ENCODE peak calls at places on chromosome 17, in ten cellular contexts. One of them, this sample, is unnamed.

GRCh38 chr17:58786586-58787295 is 31.1 kb downstream of the PPM1E start:
- DNase-seq in PC-9: peak; percentile 54
- DNase-seq in IMR-90: peak; percentile 87
- DNase-seq in astrocyte: peak; percentile 87
- DNase-seq in GM12878: no peak
- DNase-seq in PC-3: peak; percentile 56
- DNase-seq in mammary epithelial cell: peak; percentile 34
- DNase-seq in SK-N-SH: peak; percentile 21
- DNase-seq in DND-41: no peak
- DNase-seq in K562: peak; percentile 35
- DNase-seq in this sample: no peak

GRCh38 chr17:56754523-56755208 is 79.1 kb downstream of the C17orf67 start:
- DNase-seq in SK-N-SH: peak; percentile 60
- DNase-seq in mammary epithelial cell: no peak
- DNase-seq in K562: no peak
- DNase-seq in IMR-90: peak; percentile 56
- DNase-seq in PC-3: peak; percentile 40
- DNase-seq in GM12878: no peak
- DNase-seq in PC-9: no peak
- DNase-seq in astrocyte: no peak
- DNase-seq in DND-41: peak; percentile 31
- DNase-seq in this sample: peak; percentile 12

GRCh38 chr17:55641559-55642160 is 81.0 kb downstream of the TMEM100 start:
- DNase-seq in GM12878: no peak
- DNase-seq in K562: peak; percentile 70
- DNase-seq in PC-3: peak; percentile 74
- DNase-seq in mammary epithelial cell: peak; percentile 31
- DNase-seq in IMR-90: peak; percentile 63
- DNase-seq in DND-41: peak; percentile 49
- DNase-seq in astrocyte: peak; percentile 23
- DNase-seq in PC-9: no peak
- DNase-seq in SK-N-SH: peak; percentile 49
- DNase-seq in this sample: peak; percentile 45

GRCh38 chr17:32696426-32696825 is 180.5 kb downstream of the MYO1D start:
- DNase-seq in mammary epithelial cell: no peak
- DNase-seq in K562: no peak
- DNase-seq in PC-9: no peak
- DNase-seq in SK-N-SH: no peak
- DNase-seq in GM12878: no peak
- DNase-seq in astrocyte: no peak
- DNase-seq in IMR-90: no peak
- DNase-seq in DND-41: no peak
- DNase-seq in PC-3: peak; percentile 2
- DNase-seq in this sample: no peak

GRCh38 chr17:40317345-40317873 is 8.4 kb downstream of the RARA start:
- DNase-seq in IMR-90: peak; percentile 70
- DNase-seq in GM12878: no peak
- DNase-seq in SK-N-SH: peak; percentile 68
- DNase-seq in astrocyte: peak; percentile 49
- DNase-seq in mammary epithelial cell: peak; percentile 67
- DNase-seq in K562: peak; percentile 80
- DNase-seq in PC-3: peak; percentile 61
- DNase-seq in DND-41: peak; percentile 65
- DNase-seq in PC-9: peak; percentile 65
- DNase-seq in this sample: peak; percentile 63

GRCh38 chr17:1736348-1737281 is 6.1 kb upstream of the SERPINF2 start:
- DNase-seq in K562: peak; percentile 89
- DNase-seq in mammary epithelial cell: peak; percentile 71
- DNase-seq in IMR-90: peak; percentile 83
- DNase-seq in PC-9: no peak
- DNase-seq in SK-N-SH: peak; percentile 43
- DNase-seq in astrocyte: no peak
- DNase-seq in PC-3: no peak
- DNase-seq in DND-41: no peak
- DNase-seq in GM12878: no peak
- DNase-seq in this sample: no peak

GRCh38 chr17:63932008-63932561 is at the start of gene CD79B:
- DNase-seq in PC-3: no peak
- DNase-seq in K562: no peak
- DNase-seq in PC-9: no peak
- DNase-seq in astrocyte: no peak
- DNase-seq in SK-N-SH: peak; percentile 28
- DNase-seq in DND-41: peak; percentile 70
- DNase-seq in IMR-90: no peak
- DNase-seq in mammary epithelial cell: no peak
- DNase-seq in GM12878: no peak
- DNase-seq in this sample: peak; percentile 29

GRCh38 chr17:59727817-59728533 is 20.5 kb downstream of the VMP1 start:
- DNase-seq in mammary epithelial cell: no peak
- DNase-seq in SK-N-SH: no peak
- DNase-seq in PC-3: no peak
- DNase-seq in PC-9: no peak
- DNase-seq in IMR-90: no peak
- DNase-seq in astrocyte: no peak
- DNase-seq in GM12878: no peak
- DNase-seq in DND-41: no peak
- DNase-seq in K562: no peak
- DNase-seq in this sample: no peak

GRCh38 chr17:17568772-17569195 is 22.7 kb downstream of the PEMT start:
- DNase-seq in PC-3: peak; percentile 85
- DNase-seq in IMR-90: peak; percentile 36
- DNase-seq in astrocyte: no peak
- DNase-seq in SK-N-SH: peak; percentile 85
- DNase-seq in mammary epithelial cell: peak; percentile 28
- DNase-seq in DND-41: peak; percentile 68
- DNase-seq in PC-9: peak; percentile 49
- DNase-seq in GM12878: no peak
- DNase-seq in K562: peak; percentile 70
- DNase-seq in this sample: peak; percentile 27

GRCh38 chr17:80899402-80900268 is 92.0 kb upstream of the CHMP6 start:
- DNase-seq in GM12878: no peak
- DNase-seq in PC-3: peak; percentile 60
- DNase-seq in PC-9: no peak
- DNase-seq in K562: peak; percentile 74
- DNase-seq in IMR-90: peak; percentile 16
- DNase-seq in SK-N-SH: peak; percentile 87
- DNase-seq in mammary epithelial cell: peak; percentile 12
- DNase-seq in astrocyte: no peak
- DNase-seq in DND-41: peak; percentile 47
- DNase-seq in this sample: no peak

GRCh38 chr17:45263477-45263860 is 1.6 kb upstream of the SPATA32 start:
- DNase-seq in SK-N-SH: no peak
- DNase-seq in mammary epithelial cell: no peak
- DNase-seq in astrocyte: no peak
- DNase-seq in GM12878: no peak
- DNase-seq in IMR-90: no peak
- DNase-seq in PC-3: no peak
- DNase-seq in K562: no peak
- DNase-seq in PC-9: no peak
- DNase-seq in DND-41: no peak
- DNase-seq in this sample: no peak

GRCh38 chr17:45264430-45264829 is 2.5 kb upstream of the SPATA32 start:
- DNase-seq in astrocyte: no peak
- DNase-seq in SK-N-SH: no peak
- DNase-seq in IMR-90: no peak
- DNase-seq in DND-41: no peak
- DNase-seq in GM12878: no peak
- DNase-seq in PC-3: no peak
- DNase-seq in PC-9: no peak
- DNase-seq in mammary epithelial cell: no peak
- DNase-seq in K562: no peak
- DNase-seq in this sample: no peak

GRCh38 chr17:45264988-45265387 is 3.1 kb upstream of the SPATA32 start:
- DNase-seq in PC-9: no peak
- DNase-seq in astrocyte: no peak
- DNase-seq in IMR-90: no peak
- DNase-seq in DND-41: no peak
- DNase-seq in PC-3: no peak
- DNase-seq in K562: no peak
- DNase-seq in GM12878: no peak
- DNase-seq in mammary epithelial cell: no peak
- DNase-seq in SK-N-SH: no peak
- DNase-seq in this sample: no peak

GRCh38 chr17:45261577-45262515 is at the start of gene SPATA32:
- DNase-seq in K562: no peak
- DNase-seq in PC-3: peak; percentile 62
- DNase-seq in IMR-90: peak; percentile 29
- DNase-seq in GM12878: no peak
- DNase-seq in SK-N-SH: peak; percentile 71
- DNase-seq in astrocyte: no peak
- DNase-seq in mammary epithelial cell: no peak
- DNase-seq in PC-9: no peak
- DNase-seq in DND-41: peak; percentile 67
- DNase-seq in this sample: no peak

DNA sequence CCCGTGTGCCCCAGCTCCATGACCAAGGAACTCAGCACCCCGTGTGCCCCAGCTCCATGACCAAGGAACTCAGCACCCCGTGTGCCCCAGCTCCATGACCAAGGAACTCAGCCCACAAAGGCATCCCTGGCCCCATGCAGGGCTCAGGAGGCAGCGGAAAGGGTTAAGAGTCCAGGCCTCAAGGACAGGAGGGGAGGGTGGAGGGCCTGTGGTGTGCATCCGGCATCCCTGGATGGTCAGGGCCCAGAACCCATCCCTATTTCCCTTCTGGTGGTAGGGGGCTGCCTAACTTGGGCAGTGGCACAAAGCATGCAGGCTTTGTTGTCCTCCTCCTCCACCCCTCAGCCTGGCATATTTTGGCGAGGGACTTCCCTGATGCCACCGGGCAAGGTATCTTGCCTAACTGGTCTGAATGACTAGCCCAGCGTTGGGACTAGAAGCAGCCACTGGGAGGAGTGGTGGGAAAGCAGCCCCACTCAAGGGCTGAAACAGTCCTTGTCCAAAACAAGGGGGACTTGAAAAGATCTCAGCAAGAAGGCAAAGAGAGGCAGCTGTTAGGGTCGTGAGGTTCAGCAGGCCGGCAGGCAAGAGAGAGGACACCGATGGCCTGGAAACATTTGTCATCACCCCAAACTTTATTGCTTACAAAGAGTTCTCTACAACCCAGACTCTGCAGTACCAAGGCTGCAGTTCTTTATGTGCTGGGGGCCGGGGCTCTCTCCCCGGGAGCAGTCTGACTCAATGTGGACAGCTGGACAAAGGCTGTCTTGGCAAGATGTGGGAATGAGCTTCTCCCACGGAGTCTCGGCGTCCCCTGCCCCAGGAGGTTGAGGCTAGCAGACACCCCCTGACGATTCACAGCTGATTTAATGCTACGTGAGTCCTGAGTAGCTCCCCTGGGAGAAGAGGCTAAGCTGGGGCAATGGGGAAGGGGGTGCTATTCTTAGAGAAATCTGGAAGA is 902 bp upstream of the SPATA32 start:
- DNase-seq in astrocyte: peak; percentile 41
- DNase-seq in DND-41: no peak
- DNase-seq in K562: no peak
- DNase-seq in PC-9: peak; percentile 44
- DNase-seq in GM12878: no peak
- DNase-seq in IMR-90: peak; percentile 73
- DNase-seq in SK-N-SH: no peak
- DNase-seq in PC-3: peak; percentile 75
- DNase-seq in mammary epithelial cell: no peak
- DNase-seq in this sample: no peak
- H3K4me3 ChIP-seq in astrocyte: peak overlapping the region; percentile 29
- H3K4me3 ChIP-seq in DND-41: peak overlapping the region; percentile 39
- H3K4me3 ChIP-seq in K562: no peak overlapping the region
- H3K4me3 ChIP-seq in PC-9: no peak overlapping the region
- H3K4me3 ChIP-seq in GM12878: peak overlapping the region; percentile 75
- H3K4me3 ChIP-seq in IMR-90: no peak overlapping the region
- H3K4me3 ChIP-seq in SK-N-SH: no peak overlapping the region
- H3K4me3 ChIP-seq in PC-3: peak overlapping the region; percentile 59
- H3K4me3 ChIP-seq in mammary epithelial cell: no peak overlapping the region
- H3K4me3 ChIP-seq in this sample: no peak overlapping the region

DNA sequence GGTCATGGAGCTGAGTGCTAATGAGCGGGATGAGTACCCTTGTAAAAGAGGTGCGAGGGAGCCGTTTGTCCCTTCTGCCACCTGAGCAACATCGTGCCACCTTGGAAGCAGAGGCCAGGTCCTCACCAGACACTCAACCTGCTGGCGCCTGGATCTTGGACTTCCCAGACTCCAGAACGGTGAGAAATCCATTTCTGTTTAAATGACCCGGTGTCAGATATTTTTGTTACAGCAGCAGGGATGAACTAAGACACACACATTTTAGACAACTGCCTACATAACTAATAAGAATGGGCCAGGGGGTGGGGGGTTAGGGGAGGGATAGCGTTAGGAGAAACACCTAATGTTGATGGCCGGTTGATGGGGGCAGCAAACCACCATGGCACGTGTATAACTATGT is 60.4 kb upstream of the DNAH17 start:
- DNase-seq in mammary epithelial cell: no peak
- DNase-seq in SK-N-SH: no peak
- DNase-seq in PC-9: no peak
- DNase-seq in PC-3: no peak
- DNase-seq in IMR-90: no peak
- DNase-seq in K562: no peak
- DNase-seq in DND-41: no peak
- DNase-seq in astrocyte: no peak
- DNase-seq in GM12878: no peak
- DNase-seq in this sample: no peak
- H4K20me1 ChIP-seq in mammary epithelial cell: no peaks in the 10 kb centered on the region
- H4K20me1 ChIP-seq in SK-N-SH: no peaks in the 10 kb centered on the region
- H4K20me1 ChIP-seq in PC-9: no peaks in the 10 kb centered on the region
- H4K20me1 ChIP-seq in PC-3: no peaks in the 10 kb centered on the region
- H4K20me1 ChIP-seq in IMR-90: no peaks in the 10 kb centered on the region
- H4K20me1 ChIP-seq in K562: no peaks in the 10 kb centered on the region
- H4K20me1 ChIP-seq in DND-41: no peaks in the 10 kb centered on the region
- H4K20me1 ChIP-seq in astrocyte: no peaks in the 10 kb centered on the region
- H4K20me1 ChIP-seq in GM12878: no peaks in the 10 kb centered on the region
- H4K20me1 ChIP-seq in this sample: no peaks in the 10 kb centered on the region

DNA sequence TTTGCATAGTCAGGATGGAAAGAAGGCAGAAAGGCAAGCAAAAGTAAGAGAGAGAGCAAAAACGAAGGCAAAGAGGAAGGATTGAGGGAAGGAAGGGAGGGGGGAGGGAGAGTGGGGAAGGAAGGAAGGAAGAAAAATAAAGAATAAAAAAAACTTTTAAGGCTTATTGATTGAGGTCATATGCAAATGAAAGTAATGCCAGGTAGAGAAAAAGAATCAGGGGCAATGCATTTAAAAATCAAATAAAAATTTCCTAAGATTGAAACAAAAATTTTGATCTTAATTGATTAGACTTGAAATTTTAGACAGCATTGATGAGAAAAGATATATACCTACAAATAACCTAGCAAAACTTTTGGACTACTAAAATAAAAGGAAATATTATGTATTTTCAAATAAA is 153.9 kb upstream of the KIF2B start:
- DNase-seq in PC-3: no peak
- DNase-seq in IMR-90: no peak
- DNase-seq in DND-41: no peak
- DNase-seq in mammary epithelial cell: no peak
- DNase-seq in PC-9: no peak
- DNase-seq in astrocyte: no peak
- DNase-seq in GM12878: no peak
- DNase-seq in K562: no peak
- DNase-seq in SK-N-SH: no peak
- DNase-seq in this sample: no peak
- H3K9me3 ChIP-seq in PC-3: peaks cover 17% of the 10 kb centered on the region
- H3K9me3 ChIP-seq in IMR-90: peaks cover 4% of the 10 kb centered on the region
- H3K9me3 ChIP-seq in DND-41: no peaks in the 10 kb centered on the region
- H3K9me3 ChIP-seq in mammary epithelial cell: no peaks in the 10 kb centered on the region
- H3K9me3 ChIP-seq in PC-9: no peaks in the 10 kb centered on the region
- H3K9me3 ChIP-seq in astrocyte: no peaks in the 10 kb centered on the region
- H3K9me3 ChIP-seq in GM12878: no peaks in the 10 kb centered on the region
- H3K9me3 ChIP-seq in K562: peaks cover 2% of the 10 kb centered on the region
- H3K9me3 ChIP-seq in SK-N-SH: no peaks in the 10 kb centered on the region
- H3K9me3 ChIP-seq in this sample: no peaks in the 10 kb centered on the region

GRCh38 chr17:15900871-15901270 is 44.1 kb upstream of the ADORA2B start:
- DNase-seq in K562: no peak
- DNase-seq in mammary epithelial cell: no peak
- DNase-seq in GM12878: peak; percentile 13
- DNase-seq in PC-9: no peak
- DNase-seq in DND-41: no peak
- DNase-seq in astrocyte: no peak
- DNase-seq in IMR-90: no peak
- DNase-seq in SK-N-SH: no peak
- DNase-seq in PC-3: no peak
- DNase-seq in this sample: no peak
- H3K4me3 ChIP-seq in K562: no peak overlapping the region
- H3K4me3 ChIP-seq in mammary epithelial cell: no peak overlapping the region
- H3K4me3 ChIP-seq in GM12878: no peak overlapping the region
- H3K4me3 ChIP-seq in PC-9: no peak overlapping the region
- H3K4me3 ChIP-seq in DND-41: no peak overlapping the region
- H3K4me3 ChIP-seq in astrocyte: no peak overlapping the region
- H3K4me3 ChIP-seq in IMR-90: no peak overlapping the region
- H3K4me3 ChIP-seq in SK-N-SH: no peak overlapping the region
- H3K4me3 ChIP-seq in PC-3: no peak overlapping the region
- H3K4me3 ChIP-seq in this sample: no peak overlapping the region

This sample was measured in MM.1S.